ENCODE peak calls at places on chromosomes 5 and 9, in six cellular contexts. K, J, B, I, R and S are unnamed samples.
A peak's percentile ranks its signal among the peaks of the same experiment; 100 is the strongest.

GRCh38 chr5:179300834-179301233 is 44.4 kb downstream of the ADAMTS2 start:
- DNase-seq in K (no peak), J (no peak), B (no peak), I (peak; percentile 81), R (no peak), S (no peak)

GRCh38 chr9:75181748-75182147 is 93.4 kb downstream of the OSTF1 start:
- DNase-seq in K (no peak), J (no peak), B (no peak), I (no peak), R (peak; percentile 98), S (no peak)

GRCh38 chr5:87243161-87243877 is 24.4 kb upstream of the RASA1 start:
- DNase-seq in K (no peak), J (no peak), B (peak; percentile 28), I (no peak), R (peak; percentile 76), S (no peak)

GRCh38 chr9:79371301-79371700 is 200.5 kb upstream of the TLE4 start:
- DNase-seq in K (no peak), J (no peak), B (no peak), I (no peak), R (no peak), S (no peak)

GRCh38 chr5:150044334-150044681 is 42.0 kb downstream of the CSF1R start:
- DNase-seq in K (no peak), J (no peak), B (no peak), I (no peak), R (peak; percentile 49), S (no peak)

GRCh38 chr9:14277202-14277601 is 36.7 kb downstream of the NFIB start:
- DNase-seq in K (no peak), J (no peak), B (no peak), I (no peak), R (peak; percentile 97), S (no peak)

GRCh38 chr5:123813937-123814624 is 302.1 kb downstream of the CSNK1G3 start:
- DNase-seq in K (no peak), J (no peak), B (peak; percentile 29), I (no peak), R (peak; percentile 44), S (no peak)

GRCh38 chr5:172534229-172535169 is 80.2 kb upstream of the SH3PXD2B start:
- DNase-seq in K (peak; percentile 3), J (no peak), B (no peak), I (no peak), R (peak; percentile 70), S (no peak)

GRCh38 chr5:9544056-9544455 is 1.8 kb downstream of the SEMA5A start:
- DNase-seq in K (no peak), J (no peak), B (no peak), I (no peak), R (no peak), S (no peak)

GRCh38 chr5:122908108-122908507 is 62.7 kb downstream of the SNX24 start:
- DNase-seq in K (no peak), J (no peak), B (no peak), I (no peak), R (no peak), S (no peak)

GRCh38 chr5:39080597-39081204 is 6.5 kb upstream of the RICTOR start:
- DNase-seq in K (peak; percentile 22), J (no peak), B (peak; percentile 78), I (no peak), R (peak; percentile 79), S (peak; percentile 39)

GRCh38 chr9:87494970-87495471 is 2.6 kb upstream of the DAPK1 start:
- DNase-seq in K (no peak), J (no peak), B (peak; percentile 76), I (no peak), R (peak; percentile 14), S (no peak)

GRCh38 chr5:53023969-53024368 is 34.8 kb downstream of the ITGA2 start:
- DNase-seq in K (no peak), J (no peak), B (peak; percentile 43), I (no peak), R (peak; percentile 93), S (peak; percentile 16)

GRCh38 chr9:23636199-23636598 is 189.8 kb downstream of the ELAVL2 start:
- DNase-seq in K (no peak), J (no peak), B (no peak), I (no peak), R (no peak), S (no peak)

GRCh38 chr9:35516481-35516880 is 26.6 kb downstream of the RUSC2 start:
- DNase-seq in K (no peak), J (no peak), B (no peak), I (no peak), R (peak; percentile 74), S (no peak)

GRCh38 chr5:97629281-97629680 is 446.2 kb upstream of the RIOK2 start:
- DNase-seq in K (no peak), J (no peak), B (no peak), I (peak; percentile 72), R (peak; percentile 35), S (no peak)

GRCh38 chr9:127358023-127358535 is 38.9 kb upstream of the SLC2A8 start:
- DNase-seq in K (no peak), J (no peak), B (no peak), I (no peak), R (no peak), S (no peak)

GRCh38 chr5:1067141-1068121 is 44.4 kb downstream of the SLC12A7 start:
- DNase-seq in K (no peak), J (no peak), B (no peak), I (no peak), R (no peak), S (no peak)

GRCh38 chr5:17411436-17411835 is 86.6 kb upstream of the TAF11L2 start:
- DNase-seq in K (no peak), J (no peak), B (no peak), I (no peak), R (peak; percentile 82), S (no peak)

GRCh38 chr5:169085656-169086055 is 215.3 kb downstream of the SLIT3 start:
- DNase-seq in K (no peak), J (no peak), B (no peak), I (no peak), R (peak; percentile 30), S (no peak)

GRCh38 chr5:26121343-26121742 is 917.0 kb downstream of the CDH9 start:
- DNase-seq in K (no peak), J (no peak), B (no peak), I (no peak), R (no peak), S (no peak)

GRCh38 chr9:91144782-91145181 is 216.9 kb downstream of the AUH start:
- DNase-seq in K (no peak), J (no peak), B (no peak), I (no peak), R (no peak), S (no peak)

GRCh38 chr9:35237303-35237702 is 75.5 kb downstream of the UNC13B start:
- DNase-seq in K (no peak), J (no peak), B (no peak), I (no peak), R (no peak), S (no peak)

GRCh38 chr9:3708751-3709150 is 182.9 kb upstream of the RFX3 start:
- DNase-seq in K (no peak), J (no peak), B (no peak), I (no peak), R (peak; percentile 73), S (no peak)

GRCh38 chr9:134732392-134733110 is 90.9 kb downstream of the COL5A1 start:
- DNase-seq in K (no peak), J (no peak), B (no peak), I (no peak), R (no peak), S (no peak)

DNA sequence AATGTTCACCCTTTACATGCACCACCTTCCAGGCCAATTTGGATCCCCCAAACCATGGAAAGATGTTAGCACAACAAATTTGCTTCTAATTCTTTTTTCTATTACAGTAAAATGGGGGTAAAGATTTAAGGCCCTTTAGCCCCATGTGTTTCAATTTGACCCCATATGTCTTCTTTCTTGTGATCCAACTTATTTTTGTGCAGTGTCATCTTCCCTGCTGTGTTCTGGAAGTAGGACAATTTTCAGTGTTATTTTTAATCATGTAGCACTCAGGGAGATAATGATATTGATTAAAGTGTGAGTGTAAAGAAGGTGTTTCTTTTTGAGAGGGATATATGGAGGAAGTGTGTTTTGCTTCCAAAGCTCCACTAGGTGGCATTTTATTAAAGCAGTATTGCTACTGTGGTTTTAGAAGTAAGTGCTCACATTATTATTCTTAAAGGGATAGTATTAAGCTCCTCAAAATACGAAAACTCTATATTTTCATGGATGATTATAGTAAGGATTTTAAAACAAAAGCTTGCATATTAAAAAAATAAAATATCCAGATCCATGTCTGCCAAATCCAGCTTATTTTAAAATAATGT is 118.7 kb upstream of the ATP10B start:
- DNase-seq in K (no peak), J (no peak), B (peak; percentile 15), I (no peak), R (peak; percentile 39), S (no peak)
- TF ChIP-seq CTCF in K (peak; percentile 69), J (peak; percentile 22), B (peak; percentile 24), I (no peak), R (peak; percentile 43), S (no peak)

GRCh38 chr9:113787871-113788270 is 88.2 kb upstream of the ZNF618 start:
- DNase-seq in K (no peak), J (no peak), B (no peak), I (no peak), R (no peak), S (no peak)
- TF ChIP-seq CTCF in K (peak; percentile 24), J (no peak), B (no peak), I (no peak), R (no peak), S (no peak)

GRCh38 chr9:37292896-37293295 is 129.6 kb upstream of the GRHPR start:
- DNase-seq in K (no peak), J (no peak), B (no peak), I (no peak), R (peak; percentile 49), S (no peak)

GRCh38 chr9:37295178-37295577 is 127.3 kb upstream of the GRHPR start:
- DNase-seq in K (no peak), J (no peak), B (no peak), I (no peak), R (no peak), S (no peak)

GRCh38 chr9:37293664-37294524 is 128.6 kb upstream of the GRHPR start:
- DNase-seq in K (no peak), J (no peak), B (peak; percentile 80), I (no peak), R (peak; percentile 30), S (no peak)

GRCh38 chr9:37297592-37297991 is 124.9 kb upstream of the GRHPR start:
- DNase-seq in K (no peak), J (no peak), B (no peak), I (no peak), R (no peak), S (no peak)

GRCh38 chr9:37295796-37296195 is 126.7 kb upstream of the GRHPR start:
- DNase-seq in K (no peak), J (no peak), B (no peak), I (no peak), R (no peak), S (no peak)
- TF ChIP-seq CTCF in K (peak; percentile 36), J (no peak), B (peak; percentile 30), I (no peak), R (no peak), S (peak; percentile 39)

GRCh38 chr5:137016783-137017324 is 482.3 kb downstream of the SPOCK1 start:
- DNase-seq in K (no peak), J (no peak), B (no peak), I (no peak), R (peak; percentile 6), S (no peak)
- TF ChIP-seq CTCF in K (no peak), J (no peak), B (no peak), I (no peak), R (no peak), S (no peak)

GRCh38 chr9:92455217-92455616 is 27.1 kb downstream of the ASPN start:
- DNase-seq in K (no peak), J (no peak), B (peak; percentile 23), I (no peak), R (no peak), S (peak; percentile 16)
- TF ChIP-seq CTCF in K (peak; percentile 27), J (no peak), B (peak; percentile 26), I (no peak), R (peak; percentile 25), S (peak; percentile 32)

GRCh38 chr5:81204205-81204604 is 28.9 kb upstream of the CKMT2 start:
- DNase-seq in K (no peak), J (no peak), B (no peak), I (no peak), R (no peak), S (no peak)
- TF ChIP-seq CTCF in K (no peak), J (no peak), B (no peak), I (no peak), R (no peak), S (no peak)